ENCODE peak calls at places on chromosomes 12 and 14, in ten cellular contexts. One of them, this sample, is unnamed.
A peak's percentile ranks its signal among the peaks of the same experiment; 100 is the strongest.

GRCh38 chr14:21840765-21841164 is 167.1 kb upstream of the OR4E1 start:
- DNase-seq in tibial artery: no peak
- DNase-seq in dorsolateral prefrontal cortex: no peak
- DNase-seq in cardiac muscle cell: no peak
- DNase-seq in CD4-positive, CD25-positive, alpha-beta regulatory T cell: peak; percentile 35
- DNase-seq in lower lobe of right lung: no peak
- DNase-seq in body of pancreas: no peak
- DNase-seq in thoracic aorta: no peak
- DNase-seq in stomach: no peak
- DNase-seq in OCI-LY7: peak; percentile 31
- DNase-seq in this sample: no peak

GRCh38 chr14:74616507-74616906 is 4.5 kb upstream of the LTBP2 start:
- DNase-seq in tibial artery: no peak
- DNase-seq in dorsolateral prefrontal cortex: no peak
- DNase-seq in cardiac muscle cell: peak; percentile 73
- DNase-seq in CD4-positive, CD25-positive, alpha-beta regulatory T cell: no peak
- DNase-seq in lower lobe of right lung: no peak
- DNase-seq in body of pancreas: no peak
- DNase-seq in thoracic aorta: no peak
- DNase-seq in stomach: no peak
- DNase-seq in OCI-LY7: no peak
- DNase-seq in this sample: peak; percentile 93

GRCh38 chr12:76802060-76802459 is 38.1 kb downstream of the ZDHHC17 start:
- DNase-seq in tibial artery: no peak
- DNase-seq in dorsolateral prefrontal cortex: no peak
- DNase-seq in cardiac muscle cell: no peak
- DNase-seq in CD4-positive, CD25-positive, alpha-beta regulatory T cell: no peak
- DNase-seq in lower lobe of right lung: no peak
- DNase-seq in body of pancreas: no peak
- DNase-seq in thoracic aorta: no peak
- DNase-seq in stomach: no peak
- DNase-seq in OCI-LY7: no peak
- DNase-seq in this sample: no peak

GRCh38 chr12:69719336-69720316 is 19.0 kb upstream of the RAB3IP start:
- DNase-seq in tibial artery: no peak
- DNase-seq in dorsolateral prefrontal cortex: no peak
- DNase-seq in cardiac muscle cell: peak; percentile 24
- DNase-seq in CD4-positive, CD25-positive, alpha-beta regulatory T cell: no peak
- DNase-seq in lower lobe of right lung: no peak
- DNase-seq in body of pancreas: no peak
- DNase-seq in thoracic aorta: no peak
- DNase-seq in stomach: no peak
- DNase-seq in OCI-LY7: no peak
- DNase-seq in this sample: no peak

GRCh38 chr12:58529897-58530296 is 390.4 kb downstream of the LRIG3 start:
- DNase-seq in tibial artery: no peak
- DNase-seq in dorsolateral prefrontal cortex: no peak
- DNase-seq in cardiac muscle cell: peak; percentile 92
- DNase-seq in CD4-positive, CD25-positive, alpha-beta regulatory T cell: no peak
- DNase-seq in lower lobe of right lung: no peak
- DNase-seq in body of pancreas: no peak
- DNase-seq in thoracic aorta: no peak
- DNase-seq in stomach: no peak
- DNase-seq in OCI-LY7: no peak
- DNase-seq in this sample: peak; percentile 97

GRCh38 chr12:15527201-15527782 is 205.0 kb downstream of the PTPRO start:
- DNase-seq in tibial artery: peak; percentile 69
- DNase-seq in dorsolateral prefrontal cortex: peak; percentile 74
- DNase-seq in cardiac muscle cell: peak; percentile 50
- DNase-seq in CD4-positive, CD25-positive, alpha-beta regulatory T cell: no peak
- DNase-seq in lower lobe of right lung: peak; percentile 59
- DNase-seq in body of pancreas: peak; percentile 13
- DNase-seq in thoracic aorta: no peak
- DNase-seq in stomach: peak; percentile 32
- DNase-seq in OCI-LY7: peak; percentile 23
- DNase-seq in this sample: peak; percentile 30

GRCh38 chr14:95730126-95730525 is 16.2 kb upstream of the TCL1A start:
- DNase-seq in tibial artery: no peak
- DNase-seq in dorsolateral prefrontal cortex: no peak
- DNase-seq in cardiac muscle cell: no peak
- DNase-seq in CD4-positive, CD25-positive, alpha-beta regulatory T cell: no peak
- DNase-seq in lower lobe of right lung: no peak
- DNase-seq in body of pancreas: no peak
- DNase-seq in thoracic aorta: no peak
- DNase-seq in stomach: no peak
- DNase-seq in OCI-LY7: no peak
- DNase-seq in this sample: no peak

GRCh38 chr12:47078733-47079364 is 572 bp upstream of the PCED1B start:
- DNase-seq in tibial artery: peak; percentile 82
- DNase-seq in dorsolateral prefrontal cortex: no peak
- DNase-seq in cardiac muscle cell: peak; percentile 35
- DNase-seq in CD4-positive, CD25-positive, alpha-beta regulatory T cell: peak; percentile 26
- DNase-seq in lower lobe of right lung: peak; percentile 62
- DNase-seq in body of pancreas: peak; percentile 60
- DNase-seq in thoracic aorta: no peak
- DNase-seq in stomach: no peak
- DNase-seq in OCI-LY7: no peak
- DNase-seq in this sample: no peak

GRCh38 chr12:103442187-103442564 is 53.6 kb downstream of the C12orf42 start:
- DNase-seq in tibial artery: no peak
- DNase-seq in dorsolateral prefrontal cortex: no peak
- DNase-seq in cardiac muscle cell: no peak
- DNase-seq in CD4-positive, CD25-positive, alpha-beta regulatory T cell: peak; percentile 5
- DNase-seq in lower lobe of right lung: no peak
- DNase-seq in body of pancreas: no peak
- DNase-seq in thoracic aorta: no peak
- DNase-seq in stomach: no peak
- DNase-seq in OCI-LY7: peak; percentile 57
- DNase-seq in this sample: no peak

GRCh38 chr14:94015223-94015622 is 10.9 kb upstream of the OTUB2 start:
- DNase-seq in tibial artery: no peak
- DNase-seq in dorsolateral prefrontal cortex: no peak
- DNase-seq in cardiac muscle cell: no peak
- DNase-seq in CD4-positive, CD25-positive, alpha-beta regulatory T cell: no peak
- DNase-seq in lower lobe of right lung: no peak
- DNase-seq in body of pancreas: no peak
- DNase-seq in thoracic aorta: no peak
- DNase-seq in stomach: no peak
- DNase-seq in OCI-LY7: no peak
- DNase-seq in this sample: no peak

GRCh38 chr14:69092840-69093422 is 60.0 kb downstream of the DCAF5 start:
- DNase-seq in tibial artery: no peak
- DNase-seq in dorsolateral prefrontal cortex: no peak
- DNase-seq in cardiac muscle cell: no peak
- DNase-seq in CD4-positive, CD25-positive, alpha-beta regulatory T cell: no peak
- DNase-seq in lower lobe of right lung: no peak
- DNase-seq in body of pancreas: no peak
- DNase-seq in thoracic aorta: no peak
- DNase-seq in stomach: no peak
- DNase-seq in OCI-LY7: no peak
- DNase-seq in this sample: no peak
- H3K27ac ChIP-seq in tibial artery: peak overlapping the region; percentile 48
- H3K27ac ChIP-seq in dorsolateral prefrontal cortex: no peak overlapping the region
- H3K27ac ChIP-seq in cardiac muscle cell: peak overlapping the region; percentile 87
- H3K27ac ChIP-seq in CD4-positive, CD25-positive, alpha-beta regulatory T cell: no peak overlapping the region
- H3K27ac ChIP-seq in lower lobe of right lung: peak overlapping the region; percentile 46
- H3K27ac ChIP-seq in body of pancreas: peak overlapping the region; percentile 53
- H3K27ac ChIP-seq in thoracic aorta: peak overlapping the region; percentile 54
- H3K27ac ChIP-seq in stomach: peak overlapping the region; percentile 59
- H3K27ac ChIP-seq in OCI-LY7: no peak overlapping the region
- H3K27ac ChIP-seq in this sample: no peak overlapping the region

GRCh38 chr12:93660996-93661395 is 16.2 kb upstream of the CRADD start:
- DNase-seq in tibial artery: no peak
- DNase-seq in dorsolateral prefrontal cortex: no peak
- DNase-seq in cardiac muscle cell: no peak
- DNase-seq in CD4-positive, CD25-positive, alpha-beta regulatory T cell: no peak
- DNase-seq in lower lobe of right lung: no peak
- DNase-seq in body of pancreas: no peak
- DNase-seq in thoracic aorta: no peak
- DNase-seq in stomach: no peak
- DNase-seq in OCI-LY7: no peak
- DNase-seq in this sample: no peak

GRCh38 chr12:93667672-93668071 is 9.5 kb upstream of the CRADD start:
- DNase-seq in tibial artery: no peak
- DNase-seq in dorsolateral prefrontal cortex: no peak
- DNase-seq in cardiac muscle cell: no peak
- DNase-seq in CD4-positive, CD25-positive, alpha-beta regulatory T cell: no peak
- DNase-seq in lower lobe of right lung: no peak
- DNase-seq in body of pancreas: no peak
- DNase-seq in thoracic aorta: no peak
- DNase-seq in stomach: no peak
- DNase-seq in OCI-LY7: no peak
- DNase-seq in this sample: peak; percentile 56

GRCh38 chr12:93664573-93665138 is 12.5 kb upstream of the CRADD start:
- DNase-seq in tibial artery: no peak
- DNase-seq in dorsolateral prefrontal cortex: no peak
- DNase-seq in cardiac muscle cell: no peak
- DNase-seq in CD4-positive, CD25-positive, alpha-beta regulatory T cell: no peak
- DNase-seq in lower lobe of right lung: no peak
- DNase-seq in body of pancreas: no peak
- DNase-seq in thoracic aorta: no peak
- DNase-seq in stomach: no peak
- DNase-seq in OCI-LY7: no peak
- DNase-seq in this sample: peak; percentile 18

GRCh38 chr12:93662961-93663728 is 14.0 kb upstream of the CRADD start:
- DNase-seq in tibial artery: no peak
- DNase-seq in dorsolateral prefrontal cortex: no peak
- DNase-seq in cardiac muscle cell: no peak
- DNase-seq in CD4-positive, CD25-positive, alpha-beta regulatory T cell: no peak
- DNase-seq in lower lobe of right lung: no peak
- DNase-seq in body of pancreas: no peak
- DNase-seq in thoracic aorta: no peak
- DNase-seq in stomach: no peak
- DNase-seq in OCI-LY7: no peak
- DNase-seq in this sample: no peak

GRCh38 chr12:93663729-93664084 is 13.5 kb upstream of the CRADD start:
- DNase-seq in tibial artery: no peak
- DNase-seq in dorsolateral prefrontal cortex: no peak
- DNase-seq in cardiac muscle cell: no peak
- DNase-seq in CD4-positive, CD25-positive, alpha-beta regulatory T cell: no peak
- DNase-seq in lower lobe of right lung: no peak
- DNase-seq in body of pancreas: no peak
- DNase-seq in thoracic aorta: no peak
- DNase-seq in stomach: no peak
- DNase-seq in OCI-LY7: no peak
- DNase-seq in this sample: no peak
- H3K27ac ChIP-seq in tibial artery: no peak overlapping the region
- H3K27ac ChIP-seq in dorsolateral prefrontal cortex: no peak overlapping the region
- H3K27ac ChIP-seq in cardiac muscle cell: no peak overlapping the region
- H3K27ac ChIP-seq in CD4-positive, CD25-positive, alpha-beta regulatory T cell: no peak overlapping the region
- H3K27ac ChIP-seq in lower lobe of right lung: no peak overlapping the region
- H3K27ac ChIP-seq in body of pancreas: no peak overlapping the region
- H3K27ac ChIP-seq in thoracic aorta: no peak overlapping the region
- H3K27ac ChIP-seq in stomach: no peak overlapping the region
- H3K27ac ChIP-seq in OCI-LY7: no peak overlapping the region
- H3K27ac ChIP-seq in this sample: no peak overlapping the region

GRCh38 chr12:11801643-11802042 is 152.2 kb downstream of the ETV6 start:
- DNase-seq in tibial artery: no peak
- DNase-seq in dorsolateral prefrontal cortex: no peak
- DNase-seq in cardiac muscle cell: no peak
- DNase-seq in CD4-positive, CD25-positive, alpha-beta regulatory T cell: no peak
- DNase-seq in lower lobe of right lung: no peak
- DNase-seq in body of pancreas: no peak
- DNase-seq in thoracic aorta: no peak
- DNase-seq in stomach: no peak
- DNase-seq in OCI-LY7: no peak
- DNase-seq in this sample: no peak
- H3K27ac ChIP-seq in tibial artery: peak overlapping the region; percentile 29
- H3K27ac ChIP-seq in dorsolateral prefrontal cortex: no peak overlapping the region
- H3K27ac ChIP-seq in cardiac muscle cell: no peak overlapping the region
- H3K27ac ChIP-seq in CD4-positive, CD25-positive, alpha-beta regulatory T cell: no peak overlapping the region
- H3K27ac ChIP-seq in lower lobe of right lung: no peak overlapping the region
- H3K27ac ChIP-seq in body of pancreas: no peak overlapping the region
- H3K27ac ChIP-seq in thoracic aorta: no peak overlapping the region
- H3K27ac ChIP-seq in stomach: no peak overlapping the region
- H3K27ac ChIP-seq in OCI-LY7: no peak overlapping the region
- H3K27ac ChIP-seq in this sample: no peak overlapping the region

GRCh38 chr14:105908006-105908405 is 381.6 kb downstream of the TMEM121 start:
- DNase-seq in tibial artery: no peak
- DNase-seq in dorsolateral prefrontal cortex: no peak
- DNase-seq in cardiac muscle cell: no peak
- DNase-seq in CD4-positive, CD25-positive, alpha-beta regulatory T cell: no peak
- DNase-seq in lower lobe of right lung: no peak
- DNase-seq in body of pancreas: no peak
- DNase-seq in thoracic aorta: no peak
- DNase-seq in stomach: no peak
- DNase-seq in OCI-LY7: no peak
- DNase-seq in this sample: no peak

GRCh38 chr14:105910426-105910825 is 384.0 kb downstream of the TMEM121 start:
- DNase-seq in tibial artery: no peak
- DNase-seq in dorsolateral prefrontal cortex: no peak
- DNase-seq in cardiac muscle cell: no peak
- DNase-seq in CD4-positive, CD25-positive, alpha-beta regulatory T cell: no peak
- DNase-seq in lower lobe of right lung: no peak
- DNase-seq in body of pancreas: no peak
- DNase-seq in thoracic aorta: no peak
- DNase-seq in stomach: no peak
- DNase-seq in OCI-LY7: no peak
- DNase-seq in this sample: no peak

GRCh38 chr14:105908481-105908911 is 382.1 kb downstream of the TMEM121 start:
- DNase-seq in tibial artery: no peak
- DNase-seq in dorsolateral prefrontal cortex: no peak
- DNase-seq in cardiac muscle cell: no peak
- DNase-seq in CD4-positive, CD25-positive, alpha-beta regulatory T cell: no peak
- DNase-seq in lower lobe of right lung: no peak
- DNase-seq in body of pancreas: no peak
- DNase-seq in thoracic aorta: no peak
- DNase-seq in stomach: no peak
- DNase-seq in OCI-LY7: no peak
- DNase-seq in this sample: no peak

GRCh38 chr14:105907276-105907675 is 380.9 kb downstream of the TMEM121 start:
- DNase-seq in tibial artery: no peak
- DNase-seq in dorsolateral prefrontal cortex: no peak
- DNase-seq in cardiac muscle cell: no peak
- DNase-seq in CD4-positive, CD25-positive, alpha-beta regulatory T cell: no peak
- DNase-seq in lower lobe of right lung: no peak
- DNase-seq in body of pancreas: no peak
- DNase-seq in thoracic aorta: no peak
- DNase-seq in stomach: no peak
- DNase-seq in OCI-LY7: no peak
- DNase-seq in this sample: no peak

GRCh38 chr14:105909046-105909827 is 382.9 kb downstream of the TMEM121 start:
- DNase-seq in tibial artery: no peak
- DNase-seq in dorsolateral prefrontal cortex: no peak
- DNase-seq in cardiac muscle cell: no peak
- DNase-seq in CD4-positive, CD25-positive, alpha-beta regulatory T cell: no peak
- DNase-seq in lower lobe of right lung: no peak
- DNase-seq in body of pancreas: no peak
- DNase-seq in thoracic aorta: no peak
- DNase-seq in stomach: no peak
- DNase-seq in OCI-LY7: no peak
- DNase-seq in this sample: no peak
- H3K27ac ChIP-seq in tibial artery: no peak overlapping the region
- H3K27ac ChIP-seq in dorsolateral prefrontal cortex: no peak overlapping the region
- H3K27ac ChIP-seq in cardiac muscle cell: no peak overlapping the region
- H3K27ac ChIP-seq in CD4-positive, CD25-positive, alpha-beta regulatory T cell: no peak overlapping the region
- H3K27ac ChIP-seq in lower lobe of right lung: no peak overlapping the region
- H3K27ac ChIP-seq in body of pancreas: no peak overlapping the region
- H3K27ac ChIP-seq in thoracic aorta: no peak overlapping the region
- H3K27ac ChIP-seq in stomach: no peak overlapping the region
- H3K27ac ChIP-seq in OCI-LY7: no peak overlapping the region
- H3K27ac ChIP-seq in this sample: no peak overlapping the region

This sample was measured in fibroblast of lung.